ENCODE peak calls at places on chromosomes 4 and X, in four cellular contexts. S, A, K and G are unnamed samples. For H3K27me3, the result is how much of the 10 kb centered on the place peaks cover.

GRCh38 chr4:10403633-10404445 is 53.4 kb downstream of the ZNF518B start:
- DNase-seq in S (no peak), A (no peak), K (no peak), G (no peak)

GRCh38 chrX:133444196-133444595 is 28.9 kb upstream of the GPC4 start:
- DNase-seq in S (no peak), A (no peak), K (no peak), G (no peak)

GRCh38 chrX:51182545-51182944 is 150.1 kb upstream of the NUDT10 start:
- DNase-seq in S (no peak), A (no peak), K (no peak), G (no peak)

GRCh38 chr4:54400188-54400587 is 171.1 kb downstream of the PDGFRA start:
- DNase-seq in S (no peak), A (no peak), K (no peak), G (no peak)

GRCh38 chr4:8761824-8762205 is 109.8 kb downstream of the HMX1 start:
- DNase-seq in S (peak), A (no peak), K (no peak), G (peak)

GRCh38 chrX:122188751-122189150 is 995.3 kb upstream of the GRIA3 start:
- DNase-seq in S (no peak), A (no peak), K (no peak), G (no peak)

GRCh38 chrX:153744210-153745066 is 19.6 kb upstream of the PLXNB3 start:
- DNase-seq in S (no peak), A (no peak), K (no peak), G (no peak)

GRCh38 chr4:119299221-119300071 is 22.5 kb downstream of the FABP2 start:
- DNase-seq in S (no peak), A (no peak), K (no peak), G (no peak)

GRCh38 chr4:149933883-149934282 is 118.2 kb upstream of the IQCM start:
- DNase-seq in S (no peak), A (no peak), K (no peak), G (no peak)

GRCh38 chrX:13752141-13752540 is 17.6 kb downstream of the OFD1 start:
- DNase-seq in S (no peak), A (no peak), K (no peak), G (no peak)

GRCh38 chr4:147340111-147340510 is 140.8 kb upstream of the EDNRA start:
- DNase-seq in S (no peak), A (no peak), K (no peak), G (no peak)

GRCh38 chr4:124883642-124884041 is 171.1 kb upstream of the ANKRD50 start:
- DNase-seq in S (no peak), A (no peak), K (no peak), G (no peak)

GRCh38 chr4:38154681-38155588 is 194.7 kb downstream of the PTTG2 start:
- DNase-seq in S (no peak), A (peak), K (no peak), G (peak)

GRCh38 chr4:112284662-112285411 is 867 bp downstream of the TIFA start:
- DNase-seq in S (no peak), A (no peak), K (no peak), G (no peak)

GRCh38 chr4:1746919-1747602 is 25.7 kb downstream of the TACC3 start:
- DNase-seq in S (no peak), A (no peak), K (no peak), G (no peak)

GRCh38 chr4:174111350-174111888 is 172.0 kb downstream of the FBXO8 start:
- DNase-seq in S (no peak), A (no peak), K (no peak), G (no peak)

GRCh38 chr4:165403667-165404066 is 24.9 kb downstream of the CPE start:
- DNase-seq in S (no peak), A (no peak), K (no peak), G (no peak)

GRCh38 chr4:79650217-79650616 is 242.2 kb upstream of the GK2 start:
- DNase-seq in S (no peak), A (no peak), K (no peak), G (no peak)

GRCh38 chr4:101724093-101724492 is 66.4 kb upstream of the BANK1 start:
- DNase-seq in S (no peak), A (no peak), K (no peak), G (no peak)

GRCh38 chr4:105944535-105944934 is 49.3 kb downstream of the NPNT start:
- DNase-seq in S (no peak), A (no peak), K (no peak), G (no peak)

GRCh38 chrX:67759018-67759417 is 215.2 kb downstream of the AR start:
- DNase-seq in S (no peak), A (no peak), K (no peak), G (no peak)

GRCh38 chrX:13440166-13440565 is 120.3 kb upstream of the ATXN3L start:
- DNase-seq in S (no peak), A (no peak), K (no peak), G (no peak)

GRCh38 chrX:623268-623598 is 7.4 kb upstream of the SHOX start:
- DNase-seq in S (no peak), A (no peak), K (no peak), G (no peak)
- H3K27me3 ChIP-seq in S (half or more), A (under half), K (under half), G (under half)

DNA sequence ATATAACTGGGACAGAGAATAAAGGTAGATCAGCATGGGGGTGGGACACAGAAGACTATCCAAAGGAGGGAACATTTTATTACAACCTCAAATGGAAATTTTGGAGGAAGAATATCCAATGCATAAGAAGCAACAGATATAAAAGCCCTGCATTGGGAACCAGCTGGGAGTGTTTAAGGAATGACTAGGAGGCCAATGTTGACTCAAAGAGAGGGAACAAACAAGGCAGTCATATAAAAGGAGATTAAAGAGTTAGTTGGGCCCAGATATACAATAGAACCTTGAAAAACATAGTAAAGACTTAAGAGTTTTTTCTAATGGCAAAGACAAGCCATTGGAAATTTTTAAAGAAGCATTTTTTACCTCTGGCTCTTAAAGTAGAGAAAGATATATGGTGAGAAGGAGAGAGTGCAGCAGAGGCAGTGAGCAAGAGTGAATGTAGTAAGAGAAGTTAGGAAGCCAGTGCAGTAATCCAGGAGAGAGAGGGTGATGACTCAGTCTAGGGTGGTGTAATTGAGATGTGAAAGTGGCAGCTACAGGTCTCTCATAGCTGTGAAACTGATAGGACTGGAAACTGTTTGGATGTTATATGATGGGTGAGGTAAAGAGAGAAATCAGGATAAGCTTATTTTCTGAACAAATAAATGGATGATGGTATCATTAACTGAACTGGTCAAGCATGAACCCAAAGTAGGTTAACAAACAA is 182.2 kb upstream of the ATOH1 start:
- DNase-seq in S (no peak), A (no peak), K (no peak), G (no peak)
- TF ChIP-seq CTCF in S (no peak), A (no peak), K (no peak), G (no peak)

GRCh38 chr4:67702166-67702565 is 1.2 kb upstream of the UBA6 start:
- DNase-seq in S (no peak), A (no peak), K (no peak), G (no peak)
- H3K4me3 ChIP-seq in S (no peak), A (no peak), K (no peak), G (peak)

DNA sequence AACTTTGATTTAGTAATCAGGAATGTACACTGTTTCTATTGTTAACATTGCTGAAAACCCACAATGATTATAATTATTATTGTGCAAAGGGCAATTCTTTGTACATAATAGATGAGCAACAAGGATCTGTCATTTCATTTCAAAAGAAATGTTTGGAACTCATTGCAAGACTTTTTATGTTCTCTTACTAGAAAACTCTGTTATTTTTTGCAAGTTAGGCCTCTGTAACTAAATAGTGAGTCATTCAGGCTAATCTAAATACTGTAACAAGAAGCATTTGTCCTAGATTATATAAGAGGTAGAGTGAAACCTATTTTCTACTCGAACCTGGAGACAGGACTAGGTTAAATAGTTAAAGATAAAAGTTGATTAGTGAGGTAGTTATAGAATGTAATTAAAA is 93.2 kb upstream of the FAM47B start:
- DNase-seq in S (no peak), A (no peak), K (no peak), G (no peak)
- H3K27me3 ChIP-seq in S (under half), A (under half), K (under half), G (under half)

GRCh38 chr4:159860945-159861344 is 758.1 kb downstream of the RAPGEF2 start:
- DNase-seq in S (no peak), A (no peak), K (no peak), G (no peak)
- TF ChIP-seq CTCF in S (no peak), A (no peak), K (no peak), G (no peak)

GRCh38 chr4:34182346-34182745 is 2062.0 kb downstream of the ARAP2 start:
- DNase-seq in S (no peak), A (no peak), K (no peak), G (no peak)
- H3K4me3 ChIP-seq in S (no peak), A (no peak), K (no peak), G (no peak)

DNA sequence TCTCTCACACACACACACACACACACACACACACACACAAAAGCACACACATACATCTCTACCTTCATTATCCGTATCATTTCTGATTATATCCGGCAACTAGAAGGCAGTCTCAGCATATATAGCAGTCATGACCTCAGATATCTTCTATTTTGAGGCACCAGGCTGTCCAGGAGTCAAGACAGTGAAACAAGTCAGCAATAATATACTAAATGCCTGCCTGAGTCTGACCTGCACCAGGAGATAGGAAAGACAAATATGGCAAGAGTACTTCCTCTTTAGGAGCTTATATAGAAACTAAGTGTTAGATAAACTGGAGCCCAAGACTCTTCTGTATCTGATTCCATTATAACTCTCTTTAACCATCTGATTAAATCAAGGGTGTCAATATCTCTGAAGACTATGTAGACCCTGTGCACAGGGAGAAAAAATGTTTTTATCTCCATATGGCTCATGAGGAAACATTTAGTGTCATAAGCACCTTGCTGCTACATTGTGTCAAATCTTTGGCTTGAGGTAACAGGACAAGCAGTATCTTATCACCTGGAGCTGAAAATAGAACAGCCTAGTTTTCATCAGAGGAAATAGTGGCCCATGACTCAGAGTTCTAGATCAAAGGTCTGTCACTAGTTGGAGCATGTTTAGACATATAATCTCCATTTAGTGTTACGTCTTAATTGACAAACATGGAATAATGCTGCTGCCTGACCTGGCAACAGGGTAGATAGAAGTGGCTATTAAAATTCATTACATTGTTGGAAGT is 27.0 kb upstream of the FAM47B start:
- DNase-seq in S (no peak), A (no peak), K (no peak), G (no peak)
- H3K27me3 ChIP-seq in S (under half), A (under half), K (under half), G (under half)

GRCh38 chr4:6165766-6166165 is 34.6 kb downstream of the JAKMIP1 start:
- DNase-seq in S (no peak), A (no peak), K (no peak), G (no peak)

GRCh38 chr4:6160536-6160935 is 39.8 kb downstream of the JAKMIP1 start:
- DNase-seq in S (no peak), A (no peak), K (no peak), G (no peak)

GRCh38 chr4:6157926-6158325 is 42.4 kb downstream of the JAKMIP1 start:
- DNase-seq in S (no peak), A (no peak), K (no peak), G (no peak)

GRCh38 chr4:6162885-6163284 is 37.5 kb downstream of the JAKMIP1 start:
- DNase-seq in S (no peak), A (no peak), K (no peak), G (no peak)

GRCh38 chr4:6161921-6162464 is 38.4 kb downstream of the JAKMIP1 start:
- DNase-seq in S (no peak), A (no peak), K (no peak), G (no peak)
- TF ChIP-seq CTCF in S (no peak), A (no peak), K (no peak), G (no peak)

DNA sequence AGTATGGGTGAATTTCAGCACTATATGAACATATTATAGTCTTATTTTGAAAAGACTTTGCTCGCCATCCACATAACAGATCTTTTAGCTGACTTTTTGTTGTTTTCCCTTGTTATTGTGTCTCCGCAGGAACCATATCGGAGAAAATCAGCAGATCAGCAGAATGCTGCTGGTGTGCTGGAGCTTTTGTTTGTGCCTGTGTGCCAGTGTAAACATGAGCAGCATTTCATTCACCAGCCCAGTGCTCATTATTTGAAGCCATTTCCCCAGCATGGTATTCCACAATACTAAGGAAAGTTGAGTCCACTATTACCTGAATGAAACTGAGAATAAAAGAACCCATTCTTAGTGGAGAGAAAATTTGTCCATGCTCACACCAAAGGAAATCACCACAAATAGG is 261.8 kb upstream of the ARX start:
- DNase-seq in S (no peak), A (no peak), K (no peak), G (no peak)
- H3K4me3 ChIP-seq in S (no peak), A (no peak), K (no peak), G (no peak)